ENCODE peak calls at places on chromosomes 4 and X, in seven cellular contexts. H, K, N, I, B, D and X are unnamed samples.

GRCh38 chrX:139889760-139890159 is 43.1 kb downstream of the ATP11C start:
- DNase-seq in N (no peak), K (no peak), B (no peak), H (no peak), I (peak; percentile 37), D (no peak), X (no peak)

GRCh38 chrX:105567046-105567445 is 255.3 kb upstream of the NRK start:
- DNase-seq in D (no peak), N (no peak), B (no peak), K (no peak), H (no peak), I (no peak), X (no peak)

GRCh38 chr4:54076673-54077072 is 12.3 kb upstream of the CHIC2 start:
- DNase-seq in N (no peak), I (peak; percentile 64), D (no peak), B (no peak), H (no peak), K (no peak), X (no peak)

GRCh38 chrX:70535198-70535597 is 90.6 kb downstream of the DLG3 start:
- DNase-seq in N (no peak), K (no peak), B (no peak), D (no peak), H (no peak), I (no peak), X (no peak)

GRCh38 chrX:1491851-1492349 is 39.2 kb upstream of the ASMTL start:
- DNase-seq in K (no peak), I (peak; percentile 28), N (no peak), B (peak; percentile 28), D (no peak), H (peak; percentile 55), X (no peak)

GRCh38 chr4:98919996-98920395 is 8.9 kb downstream of the EIF4E start:
- DNase-seq in B (no peak), H (no peak), N (no peak), I (peak; percentile 55), D (no peak), K (no peak), X (no peak)

GRCh38 chrX:134600714-134601113 is 57.6 kb downstream of the PLAC1 start:
- DNase-seq in D (no peak), K (no peak), I (peak; percentile 61), H (no peak), N (no peak), B (no peak), X (no peak)

GRCh38 chrX:70398899-70399298 is 24.2 kb upstream of the GDPD2 start:
- DNase-seq in N (no peak), K (no peak), I (no peak), B (peak; percentile 14), H (no peak), D (no peak), X (no peak)

GRCh38 chrX:57674861-57675260 is 5.2 kb downstream of the NLRP2B start:
- DNase-seq in I (no peak), B (no peak), D (no peak), N (no peak), K (no peak), H (no peak), X (no peak)

GRCh38 chr4:105715692-105716278 is 7.2 kb downstream of the GSTCD start:
- DNase-seq in B (no peak), H (no peak), I (peak; percentile 39), D (no peak), N (no peak), K (no peak), X (peak; percentile 11)

GRCh38 chrX:49230500-49231232 is 2.5 kb downstream of the CACNA1F start:
- DNase-seq in I (no peak), H (no peak), K (no peak), D (peak; percentile 31), N (peak; percentile 54), B (peak; percentile 48), X (no peak)

GRCh38 chr4:105551968-105552746 is at the start of gene ARHGEF38:
- DNase-seq in K (no peak), H (no peak), N (no peak), B (no peak), I (peak; percentile 32), D (no peak), X (peak; percentile 33)

GRCh38 chr4:159017323-159018036 is 85.4 kb upstream of the RAPGEF2 start:
- DNase-seq in B (no peak), D (no peak), I (no peak), N (no peak), K (no peak), H (no peak), X (no peak)

GRCh38 chrX:6693051-6693450 is 158.1 kb upstream of the VCX3A start:
- DNase-seq in I (no peak), H (peak; percentile 20), B (no peak), K (no peak), N (no peak), D (peak; percentile 7), X (no peak)

GRCh38 chr4:160580581-160580980 is 1477.7 kb downstream of the RAPGEF2 start:
- DNase-seq in I (no peak), N (no peak), H (no peak), K (no peak), B (no peak), D (no peak), X (no peak)

GRCh38 chr4:37728064-37728463 is 41.9 kb upstream of the RELL1 start:
- DNase-seq in D (no peak), K (no peak), N (no peak), I (no peak), B (no peak), H (no peak), X (no peak)

GRCh38 chrX:150085881-150086280 is 147.6 kb upstream of the EOLA2 start:
- DNase-seq in B (no peak), K (no peak), I (peak; percentile 41), D (no peak), H (no peak), N (no peak), X (no peak)

GRCh38 chrX:134761788-134762187 is 103.5 kb upstream of the PLAC1 start:
- DNase-seq in N (no peak), D (no peak), H (no peak), B (no peak), K (no peak), I (peak; percentile 26), X (no peak)

GRCh38 chrX:21764043-21764442 is 6.1 kb upstream of the SMPX start:
- DNase-seq in D (no peak), B (no peak), K (no peak), N (no peak), I (no peak), H (no peak), X (no peak)

GRCh38 chr4:124757121-124757520 is 44.6 kb upstream of the ANKRD50 start:
- DNase-seq in H (no peak), N (no peak), I (peak; percentile 14), B (no peak), K (no peak), D (no peak), X (no peak)

GRCh38 chr4:76306882-76307669 is 543 bp downstream of the STBD1 start:
- DNase-seq in K (no peak), H (peak; percentile 13), D (peak; percentile 47), N (peak; percentile 56), I (peak; percentile 63), B (no peak), X (no peak)

GRCh38 chr4:149980941-149981340 is 97.3 kb upstream of the DCLK2 start:
- DNase-seq in B (peak; percentile 16), H (peak; percentile 22), K (peak; percentile 15), I (peak; percentile 60), D (peak; percentile 67), N (peak; percentile 25), X (no peak)

GRCh38 chr4:181008164-181008563 is 1235.0 kb upstream of the TENM3 start:
- DNase-seq in N (no peak), I (peak; percentile 3), B (no peak), K (no peak), D (no peak), H (no peak), X (no peak)

GRCh38 chr4:187171731-187172339 is 448.2 kb upstream of the FAT1 start:
- DNase-seq in I (peak; percentile 8), B (no peak), D (no peak), N (no peak), K (no peak), H (no peak), X (no peak)